ENCODE peak calls at places on chromosomes 4 and X, in eight cellular contexts. Q, W, Z, C, N, H, X and V are unnamed samples.

GRCh38 chrX:155751131-155751530 is 130.0 kb upstream of the VAMP7 start:
- DNase-seq in H (no peak), W (no peak), X (no peak), Q (no peak), C (no peak), Z (no peak), N (no peak), V (no peak)

GRCh38 chr4:2947926-2948325 is 15.3 kb downstream of the NOP14 start:
- DNase-seq in X (no peak), H (no peak), W (no peak), N (peak; percentile 30), C (no peak), Z (no peak), Q (no peak), V (no peak)

GRCh38 chr4:6109842-6110560 is 90.3 kb downstream of the JAKMIP1 start:
- DNase-seq in X (no peak), Q (peak; percentile 75), W (no peak), H (no peak), N (no peak), Z (no peak), C (no peak), V (no peak)

GRCh38 chrX:104253567-104254441 is 929 bp downstream of the ESX1 start:
- DNase-seq in Z (no peak), W (no peak), N (no peak), C (no peak), H (no peak), X (no peak), Q (no peak), V (no peak)

GRCh38 chr4:78145005-78145404 is 87.9 kb downstream of the FRAS1 start:
- DNase-seq in Z (no peak), Q (no peak), C (no peak), W (no peak), H (no peak), N (no peak), X (no peak), V (no peak)

GRCh38 chrX:20414781-20415445 is 148.2 kb upstream of the RPS6KA3 start:
- DNase-seq in Q (no peak), W (no peak), Z (peak; percentile 21), N (no peak), H (no peak), X (no peak), C (no peak), V (no peak)

GRCh38 chrX:1394731-1395501 is 3.0 kb upstream of the SLC25A6 start:
- DNase-seq in X (no peak), H (no peak), N (peak; percentile 56), W (no peak), Z (no peak), Q (no peak), C (no peak), V (no peak)

GRCh38 chr4:150828159-150828558 is 186.9 kb downstream of the LRBA start:
- DNase-seq in W (no peak), H (peak; percentile 15), Z (no peak), Q (no peak), X (no peak), N (no peak), C (peak; percentile 38), V (no peak)

GRCh38 chr4:32396504-32396903 is 1676.3 kb downstream of the PCDH7 start:
- DNase-seq in X (no peak), H (no peak), W (no peak), N (no peak), C (no peak), Q (no peak), Z (no peak), V (no peak)

GRCh38 chrX:110414679-110415439 is 56.2 kb downstream of the RTL9 start:
- DNase-seq in C (peak; percentile 7), W (peak; percentile 44), H (no peak), X (no peak), Z (peak; percentile 67), Q (no peak), N (no peak), V (no peak)

GRCh38 chr4:6416518-6417286 is 55.7 kb downstream of the PPP2R2C start:
- DNase-seq in C (no peak), W (no peak), Q (no peak), X (no peak), N (peak; percentile 90), Z (peak; percentile 38), H (no peak), V (no peak)

GRCh38 chr4:4216668-4217067 is 10.1 kb downstream of the OTOP1 start:
- DNase-seq in N (no peak), W (peak; percentile 73), Z (peak; percentile 84), H (no peak), C (no peak), X (no peak), Q (no peak), V (no peak)

GRCh38 chr4:176123710-176124407 is 58.2 kb downstream of the WDR17 start:
- DNase-seq in N (peak; percentile 40), X (no peak), C (peak; percentile 10), Q (peak; percentile 26), Z (peak; percentile 10), H (no peak), W (peak; percentile 7), V (no peak)

GRCh38 chrX:153400146-153401132 is 711 bp downstream of the PNMA6E start:
- DNase-seq in H (no peak), W (peak; percentile 11), C (peak; percentile 80), Q (peak; percentile 35), X (no peak), N (peak; percentile 72), Z (peak; percentile 28), V (no peak)

GRCh38 chrX:40174594-40175415 is 77.0 kb upstream of the BCOR start:
- DNase-seq in Z (no peak), Q (peak; percentile 51), N (no peak), C (no peak), H (peak; percentile 32), X (no peak), W (peak; percentile 70), V (no peak)

GRCh38 chr4:168398589-168398988 is 80.0 kb upstream of the DDX60 start:
- DNase-seq in N (no peak), Q (no peak), W (no peak), X (no peak), C (no peak), Z (no peak), H (no peak), V (no peak)

GRCh38 chr4:186216465-186217024 is 10.8 kb upstream of the KLKB1 start:
- DNase-seq in W (peak; percentile 18), Z (no peak), C (no peak), X (no peak), H (no peak), Q (no peak), N (no peak), V (no peak)

GRCh38 chr4:110172972-110173371 is 25.4 kb downstream of the ELOVL6 start:
- DNase-seq in C (no peak), W (no peak), X (no peak), Z (no peak), Q (no peak), H (no peak), N (no peak), V (no peak)